ENCODE peak calls at places on chromosomes 1 and 21, in seven cellular contexts. G, D, S, M, E, B and W are unnamed samples.

GRCh38 chr1:165696625-165697100 is 1.7 kb downstream of the ALDH9A1 start:
- DNase-seq in G (peak; percentile 89), D (no peak), S (no peak), M (no peak), E (peak; percentile 86), B (no peak), W (no peak)

GRCh38 chr1:117754061-117754969 is 148.5 kb downstream of the TENT5C start:
- DNase-seq in G (peak; percentile 59), D (peak; percentile 72), S (peak; percentile 84), M (peak; percentile 70), E (peak; percentile 69), B (peak; percentile 50), W (peak; percentile 59)

GRCh38 chr21:45320261-45320990 is 32.7 kb upstream of the POFUT2 start:
- DNase-seq in G (no peak), D (peak; percentile 23), S (no peak), M (peak; percentile 43), E (no peak), B (no peak), W (no peak)

GRCh38 chr1:2968471-2968881 is 52.8 kb upstream of the ACTRT2 start:
- DNase-seq in G (no peak), D (no peak), S (no peak), M (no peak), E (no peak), B (no peak), W (no peak)

GRCh38 chr1:15465674-15466073 is 9.1 kb downstream of the CELA2A start:
- DNase-seq in G (no peak), D (no peak), S (no peak), M (no peak), E (no peak), B (no peak), W (no peak)

GRCh38 chr1:118201524-118201923 is 16.5 kb upstream of the SPAG17 start:
- DNase-seq in G (no peak), D (no peak), S (no peak), M (no peak), E (no peak), B (no peak), W (no peak)

GRCh38 chr1:34774967-34775366 is 6.0 kb upstream of the GJB3 start:
- DNase-seq in G (no peak), D (no peak), S (no peak), M (no peak), E (no peak), B (no peak), W (no peak)

GRCh38 chr1:117826119-117826518 is 103.3 kb downstream of the GDAP2 start:
- DNase-seq in G (no peak), D (no peak), S (no peak), M (no peak), E (no peak), B (no peak), W (no peak)

DNA sequence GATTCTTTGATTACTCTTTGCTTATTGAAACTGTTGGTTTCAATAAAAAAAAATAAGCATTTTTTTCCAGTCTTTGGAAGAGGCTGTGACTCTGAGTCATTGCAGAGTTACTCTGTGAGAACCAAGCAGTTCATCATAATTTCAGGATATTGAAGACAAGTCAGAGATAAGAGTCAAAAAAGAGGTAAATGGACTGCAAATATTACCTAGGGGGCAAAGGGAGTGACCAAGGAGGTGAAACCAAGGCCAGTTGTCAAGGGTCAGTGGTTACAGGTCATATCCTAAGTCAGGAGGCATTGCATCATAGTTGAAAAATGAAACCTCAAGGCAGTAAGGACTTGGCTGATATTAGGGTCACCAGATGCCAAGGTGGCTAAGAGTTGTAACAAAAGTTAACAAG is 597.1 kb upstream of the USP24 start:
- DNase-seq in G (peak; percentile 18), D (no peak), S (no peak), M (no peak), E (no peak), B (no peak), W (no peak)
- H3K4me2 ChIP-seq in G (no peak overlapping the region), D (no peak overlapping the region), S (no peak overlapping the region), M (no peak overlapping the region), E (no peak overlapping the region), B (no peak overlapping the region), W (no peak overlapping the region)

DNA sequence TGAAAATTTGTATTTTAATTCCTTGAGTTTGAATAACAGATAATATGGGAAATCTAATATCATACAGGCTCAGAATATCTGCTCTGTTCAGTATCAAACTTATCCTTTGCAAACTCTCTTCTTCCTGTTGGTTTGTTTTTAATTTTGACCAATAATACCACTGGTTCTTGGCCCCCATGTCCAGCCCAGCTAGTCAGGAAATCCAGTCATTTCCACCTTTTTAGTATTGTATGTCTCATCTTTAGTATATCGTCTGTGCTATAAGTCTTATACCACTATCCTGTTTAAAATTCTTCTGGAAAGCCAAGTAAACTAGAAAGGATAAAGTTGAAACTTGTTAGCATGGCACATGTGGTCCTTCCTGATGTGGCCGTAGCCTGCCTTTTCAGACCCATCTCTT is 10.7 kb downstream of the SCCPDH start:
- DNase-seq in G (no peak), D (no peak), S (no peak), M (no peak), E (no peak), B (no peak), W (no peak)
- H2AK5ac ChIP-seq in G (no peak overlapping the region), D (no peak overlapping the region), S (no peak overlapping the region), M (no peak overlapping the region), E (no peak overlapping the region), B (no peak overlapping the region), W (no peak overlapping the region)

DNA sequence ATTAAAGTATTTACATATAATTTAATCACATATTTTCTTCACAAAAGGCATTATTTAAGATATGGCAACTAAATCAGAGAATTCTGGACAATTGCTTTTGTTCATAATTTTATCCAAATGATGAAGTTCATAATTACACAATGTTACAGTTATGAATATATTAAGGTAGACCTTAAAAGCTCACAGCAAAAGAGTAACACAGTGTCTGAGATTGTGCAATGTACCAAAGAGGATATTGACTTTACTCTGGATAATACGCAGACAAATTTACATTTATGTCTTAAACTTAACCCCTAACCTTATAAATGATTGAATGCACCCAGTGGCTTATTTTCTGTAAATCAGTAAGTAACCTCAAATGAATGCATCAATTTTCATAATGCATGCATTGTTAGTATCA is 216.2 kb upstream of the SAMSN1 start:
- DNase-seq in G (no peak), D (no peak), S (no peak), M (no peak), E (no peak), B (no peak), W (no peak)
- H3K4me2 ChIP-seq in G (no peak overlapping the region), D (no peak overlapping the region), S (no peak overlapping the region), M (no peak overlapping the region), E (no peak overlapping the region), B (no peak overlapping the region), W (no peak overlapping the region)

GRCh38 chr1:208051651-208052050 is 140.7 kb upstream of the CD34 start:
- DNase-seq in G (no peak), D (no peak), S (no peak), M (no peak), E (no peak), B (peak; percentile 52), W (no peak)
- H2AK5ac ChIP-seq in G (no peak overlapping the region), D (no peak overlapping the region), S (no peak overlapping the region), M (no peak overlapping the region), E (no peak overlapping the region), B (no peak overlapping the region), W (no peak overlapping the region)

GRCh38 chr1:185860876-185861275 is 126.7 kb downstream of the HMCN1 start:
- DNase-seq in G (peak; percentile 18), D (no peak), S (peak; percentile 22), M (no peak), E (no peak), B (no peak), W (no peak)

GRCh38 chr1:185853739-185854138 is 119.5 kb downstream of the HMCN1 start:
- DNase-seq in G (peak; percentile 88), D (no peak), S (no peak), M (no peak), E (peak; percentile 62), B (peak; percentile 2), W (no peak)

GRCh38 chr1:185860316-185860715 is 126.1 kb downstream of the HMCN1 start:
- DNase-seq in G (peak; percentile 74), D (no peak), S (no peak), M (no peak), E (no peak), B (no peak), W (no peak)

GRCh38 chr1:185856482-185856881 is 122.3 kb downstream of the HMCN1 start:
- DNase-seq in G (no peak), D (no peak), S (no peak), M (no peak), E (no peak), B (no peak), W (no peak)

GRCh38 chr1:185857447-185857846 is 123.3 kb downstream of the HMCN1 start:
- DNase-seq in G (peak; percentile 24), D (no peak), S (no peak), M (no peak), E (no peak), B (no peak), W (no peak)
- H3K4me2 ChIP-seq in G (no peak overlapping the region), D (no peak overlapping the region), S (no peak overlapping the region), M (no peak overlapping the region), E (no peak overlapping the region), B (no peak overlapping the region), W (no peak overlapping the region)

DNA sequence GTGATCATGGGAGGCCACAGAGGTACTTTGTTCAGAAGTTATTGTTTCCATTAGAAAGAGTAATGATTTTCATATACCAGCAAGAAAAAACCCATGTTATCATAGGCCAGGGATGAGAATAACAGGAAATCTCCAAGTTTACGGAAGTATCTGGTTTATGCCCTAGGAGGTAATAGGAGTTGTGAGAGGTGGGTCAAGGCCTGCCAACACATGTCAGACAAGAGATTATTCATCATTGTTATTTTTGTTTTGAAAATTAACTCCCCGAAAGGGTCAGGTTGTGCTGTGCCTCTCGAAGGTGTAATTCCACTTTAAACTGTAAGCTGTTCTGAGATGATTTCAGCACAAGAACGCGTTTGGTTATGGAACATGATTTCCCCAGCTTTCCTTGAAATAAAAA is 218.4 kb downstream of the CAMTA1 start:
- DNase-seq in G (no peak), D (no peak), S (no peak), M (no peak), E (no peak), B (no peak), W (no peak)
- H2AK5ac ChIP-seq in G (no peak overlapping the region), D (no peak overlapping the region), S (no peak overlapping the region), M (no peak overlapping the region), E (no peak overlapping the region), B (no peak overlapping the region), W (no peak overlapping the region)

GRCh38 chr1:213552045-213552444 is 435.7 kb upstream of the PROX1 start:
- DNase-seq in G (no peak), D (no peak), S (no peak), M (no peak), E (no peak), B (no peak), W (no peak)

GRCh38 chr1:213549982-213550381 is 437.8 kb upstream of the PROX1 start:
- DNase-seq in G (no peak), D (no peak), S (no peak), M (no peak), E (no peak), B (no peak), W (no peak)

GRCh38 chr1:213550804-213551203 is 437.0 kb upstream of the PROX1 start:
- DNase-seq in G (no peak), D (no peak), S (no peak), M (no peak), E (no peak), B (no peak), W (no peak)
- H3K4me2 ChIP-seq in G (no peak overlapping the region), D (no peak overlapping the region), S (no peak overlapping the region), M (no peak overlapping the region), E (no peak overlapping the region), B (no peak overlapping the region), W (no peak overlapping the region)

DNA sequence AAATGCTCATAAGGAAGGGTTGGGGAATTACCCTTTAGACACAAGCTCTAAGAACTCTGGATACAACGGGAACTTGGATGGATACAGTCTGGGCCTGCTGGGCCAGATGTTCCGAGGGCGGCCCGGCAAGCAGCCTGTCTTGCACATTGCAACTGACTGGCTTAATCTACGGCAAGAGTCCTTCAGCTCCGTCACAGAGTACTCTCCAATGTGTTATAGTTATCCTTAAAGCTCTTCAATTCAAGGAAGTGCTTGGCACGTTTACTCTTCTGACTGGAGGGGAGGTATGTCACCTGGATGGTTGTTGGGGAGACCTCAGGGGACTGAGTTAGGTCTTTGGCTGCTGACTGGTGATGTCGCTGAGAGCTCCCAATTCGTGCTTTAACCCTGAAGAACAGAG is 1.1 kb upstream of the CFAP141 start:
- DNase-seq in G (no peak), D (no peak), S (no peak), M (no peak), E (no peak), B (no peak), W (no peak)
- H2AK5ac ChIP-seq in G (no peak overlapping the region), D (no peak overlapping the region), S (no peak overlapping the region), M (no peak overlapping the region), E (no peak overlapping the region), B (no peak overlapping the region), W (no peak overlapping the region)